ENCODE peak calls at places on chromosome 9, in nine cellular contexts. T, C, F, W, D, N, S, P and Z are unnamed samples.
A peak's percentile ranks its signal among the peaks of the same experiment; 100 is the strongest.

GRCh38 chr9:112925058-112925641 is 34.5 kb upstream of the SLC46A2 start:
- DNase-seq in D (no peak), N (peak; percentile 34), C (peak; percentile 20), W (no peak), T (no peak), F (no peak), P (no peak), S (no peak), Z (no peak)

GRCh38 chr9:14027114-14027812 is 286.7 kb downstream of the NFIB start:
- DNase-seq in W (peak; percentile 35), P (no peak), C (no peak), S (no peak), N (no peak), D (no peak), T (peak; percentile 81), F (no peak), Z (no peak)

GRCh38 chr9:7844283-7844682 is 44.7 kb upstream of the DMAC1 start:
- DNase-seq in N (peak; percentile 16), D (no peak), S (no peak), P (no peak), C (no peak), T (no peak), F (no peak), W (no peak), Z (no peak)

GRCh38 chr9:105142406-105143092 is 101.9 kb upstream of the SLC44A1 start:
- DNase-seq in D (no peak), W (no peak), T (no peak), N (no peak), P (no peak), S (no peak), C (no peak), F (no peak), Z (no peak)

GRCh38 chr9:101398335-101398929 is at the start of the genes MRPL50 and ZNF189:
- DNase-seq in F (peak; percentile 100), P (peak; percentile 93), W (peak; percentile 98), T (peak; percentile 99), C (peak; percentile 99), D (peak; percentile 89), S (peak; percentile 99), N (peak; percentile 89), Z (peak; percentile 100)

GRCh38 chr9:130414081-130414731 is 30.6 kb upstream of the ASS1 start:
- DNase-seq in N (no peak), D (no peak), T (no peak), S (no peak), F (no peak), C (no peak), W (no peak), P (no peak), Z (no peak)

GRCh38 chr9:2620876-2621677 is 510 bp upstream of the VLDLR start:
- DNase-seq in W (peak; percentile 79), P (no peak), T (peak; percentile 90), D (no peak), S (no peak), N (peak; percentile 50), F (peak; percentile 83), C (peak; percentile 76), Z (no peak)

GRCh38 chr9:84301851-84302250 is 38.7 kb downstream of the SLC28A3 start:
- DNase-seq in W (no peak), C (no peak), F (no peak), N (no peak), P (no peak), S (no peak), T (no peak), D (no peak), Z (no peak)

GRCh38 chr9:137832191-137832700 is 45.3 kb upstream of the CACNA1B start:
- DNase-seq in C (no peak), D (no peak), T (no peak), N (no peak), F (no peak), P (no peak), S (no peak), W (no peak), Z (no peak)

GRCh38 chr9:91419222-91420191 is 4.1 kb downstream of the NFIL3 start:
- DNase-seq in D (no peak), C (peak; percentile 90), N (no peak), W (peak; percentile 69), F (no peak), P (no peak), T (peak; percentile 41), S (peak; percentile 76), Z (no peak)

GRCh38 chr9:19969721-19970120 is 180.9 kb upstream of the SLC24A2 start:
- DNase-seq in D (no peak), T (no peak), P (no peak), W (no peak), S (no peak), F (no peak), N (no peak), C (peak; percentile 79), Z (no peak)

GRCh38 chr9:134427153-134427782 is 101.0 kb downstream of the RXRA start:
- DNase-seq in F (no peak), P (no peak), N (no peak), D (no peak), S (no peak), W (no peak), C (no peak), T (no peak), Z (no peak)

GRCh38 chr9:129285382-129285781 is 107.3 kb upstream of the IER5L start:
- DNase-seq in N (no peak), S (no peak), C (no peak), P (no peak), W (no peak), F (no peak), D (no peak), T (no peak), Z (no peak)

GRCh38 chr9:102273952-102274351 is 535.5 kb upstream of the GRIN3A start:
- DNase-seq in F (no peak), D (no peak), S (no peak), W (no peak), C (no peak), P (no peak), N (no peak), T (no peak), Z (no peak)

GRCh38 chr9:136053757-136054142 is 41.3 kb downstream of the NACC2 start:
- DNase-seq in C (no peak), F (no peak), N (no peak), P (no peak), T (no peak), S (no peak), D (no peak), W (no peak), Z (no peak)

DNA sequence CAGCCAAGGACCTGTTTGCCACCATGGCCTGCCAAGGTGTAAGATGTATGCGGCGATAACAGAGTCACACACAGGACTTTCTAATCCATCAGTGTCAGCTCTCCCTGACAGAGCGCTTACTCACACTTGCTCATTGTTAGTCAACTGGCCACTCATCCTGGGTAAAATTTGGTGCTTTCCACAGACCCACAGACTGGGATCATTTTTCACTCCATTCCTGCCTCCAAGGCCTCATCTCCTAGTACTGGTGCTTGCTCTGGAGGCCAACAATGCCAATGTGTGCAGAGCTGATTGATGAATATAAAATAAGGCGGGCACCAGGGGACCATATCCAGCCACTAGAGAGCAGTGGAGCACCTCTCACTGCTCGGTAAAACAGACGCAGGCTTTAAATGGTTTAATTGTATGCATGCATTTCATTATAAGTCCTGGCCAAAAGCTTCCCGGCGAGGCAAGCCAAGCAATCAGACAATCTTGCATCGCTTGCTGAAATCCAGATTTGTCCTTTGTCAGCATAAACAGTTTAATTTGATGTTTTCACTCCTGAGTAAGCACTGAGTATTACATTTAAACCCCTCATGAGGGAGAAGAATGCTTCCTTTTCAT is 22.3 kb downstream of the PSMB7 start:
- DNase-seq in D (no peak), N (no peak), S (no peak), C (peak; percentile 99), F (no peak), W (no peak), T (no peak), P (no peak), Z (no peak)
- TF ChIP-seq CTCF in D (peak; percentile 59), N (no peak), S (no peak), C (peak; percentile 53), F (no peak), W (peak; percentile 37), T (no peak), P (no peak), Z (no peak)

GRCh38 chr9:35844628-35845301 is 15.7 kb downstream of the TMEM8B start:
- DNase-seq in W (no peak), D (no peak), T (peak; percentile 59), C (peak; percentile 83), F (no peak), P (peak; percentile 3), S (peak; percentile 59), N (peak; percentile 49), Z (no peak)
- TF ChIP-seq CTCF in W (no peak), D (no peak), T (no peak), C (no peak), F (no peak), P (no peak), S (no peak), N (no peak), Z (no peak)

GRCh38 chr9:131872006-131872405 is 132.1 kb upstream of the RAPGEF1 start:
- DNase-seq in C (no peak), N (no peak), W (no peak), D (no peak), F (peak; percentile 38), S (no peak), T (no peak), P (no peak), Z (no peak)
- TF ChIP-seq CTCF in C (no peak), N (no peak), W (no peak), D (peak; percentile 47), F (no peak), S (no peak), T (no peak), P (no peak), Z (no peak)

GRCh38 chr9:109861499-109861898 is 81.5 kb downstream of the PALM2AKAP2 start:
- DNase-seq in T (no peak), S (no peak), W (no peak), C (no peak), P (no peak), N (no peak), F (no peak), D (no peak), Z (no peak)

GRCh38 chr9:109861918-109862317 is 81.9 kb downstream of the PALM2AKAP2 start:
- DNase-seq in F (no peak), W (no peak), N (no peak), C (no peak), S (no peak), T (no peak), P (no peak), D (no peak), Z (no peak)

GRCh38 chr9:109856785-109857184 is 76.8 kb downstream of the PALM2AKAP2 start:
- DNase-seq in N (no peak), C (no peak), P (no peak), S (no peak), D (no peak), W (no peak), F (no peak), T (peak; percentile 92), Z (no peak)

GRCh38 chr9:109857337-109857736 is 77.3 kb downstream of the PALM2AKAP2 start:
- DNase-seq in W (no peak), N (no peak), P (no peak), C (no peak), F (no peak), S (no peak), D (no peak), T (no peak), Z (no peak)

DNA sequence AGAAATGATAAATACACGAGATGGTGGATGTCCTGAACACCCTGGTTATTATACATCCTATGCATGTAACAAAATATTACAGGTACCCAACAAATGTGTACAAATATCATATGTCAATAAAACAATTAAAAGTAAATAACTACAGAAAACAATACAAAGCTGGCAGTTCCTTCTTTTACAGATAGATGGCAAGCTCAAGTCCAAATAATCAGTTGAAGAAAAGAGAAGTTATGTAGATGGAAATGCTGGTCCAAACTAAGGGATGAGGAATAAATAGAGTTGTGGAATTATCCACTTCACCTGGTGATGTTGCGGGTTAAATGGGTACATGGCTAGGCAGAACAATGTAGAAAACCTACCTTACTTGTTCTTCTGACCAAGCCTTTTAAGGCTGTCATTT is 79.4 kb downstream of the PALM2AKAP2 start:
- DNase-seq in D (no peak), S (no peak), N (no peak), T (no peak), C (no peak), W (no peak), P (no peak), F (no peak), Z (no peak)
- TF ChIP-seq CTCF in D (no peak), S (peak; percentile 18), N (no peak), T (no peak), C (peak; percentile 24), W (peak; percentile 22), P (no peak), F (no peak), Z (no peak)